ENCODE peak calls at places on chromosomes 11 and 22, in four cellular contexts. B is WTC11, Y is K562, S is HepG2. I is an unnamed sample.
A peak's percentile ranks its signal among the peaks of the same experiment; 100 is the strongest.

GRCh38 chr11:84414936-84415335 is 1128.8 kb upstream of the CCDC90B start:
- DNase-seq in B (no peak), Y (no peak), S (no peak), I (no peak)

GRCh38 chr11:3815882-3816281 is 7.5 kb downstream of the PGAP2 start:
- DNase-seq in B (no peak), Y (no peak), S (no peak), I (no peak)

GRCh38 chr22:39237276-39238123 is 7.3 kb downstream of the PDGFB start:
- DNase-seq in B (no peak), Y (no peak), S (no peak), I (no peak)

GRCh38 chr11:74487875-74488274 is 5.6 kb downstream of the LIPT2 start:
- DNase-seq in B (peak; percentile 26), Y (no peak), S (peak; percentile 54), I (no peak)

GRCh38 chr11:120455487-120455886 is 56.1 kb upstream of the GRIK4 start:
- DNase-seq in B (no peak), Y (no peak), S (no peak), I (no peak)

GRCh38 chr11:39817248-39817647 is 1642.2 kb downstream of the LRRC4C start:
- DNase-seq in B (no peak), Y (no peak), S (no peak), I (no peak)

GRCh38 chr11:66556086-66556485 is 9.4 kb downstream of the ACTN3 start:
- DNase-seq in B (no peak), Y (no peak), S (no peak), I (no peak)

GRCh38 chr11:45560153-45560934 is 105.1 kb downstream of the CHST1 start:
- DNase-seq in B (no peak), Y (no peak), S (no peak), I (no peak)

GRCh38 chr11:131504199-131504949 is 134.0 kb downstream of the NTM start:
- DNase-seq in B (peak; percentile 78), Y (no peak), S (no peak), I (no peak)

GRCh38 chr22:46056169-46057041 is 79.4 kb upstream of the WNT7B start:
- DNase-seq in B (peak; percentile 10), Y (no peak), S (no peak), I (no peak)

GRCh38 chr11:130166457-130166784 is 6.8 kb downstream of the ST14 start:
- DNase-seq in B (no peak), Y (no peak), S (peak; percentile 33), I (peak; percentile 87)

GRCh38 chr11:19311306-19312030 is 70.7 kb upstream of the E2F8 start:
- DNase-seq in B (peak; percentile 79), Y (peak; percentile 65), S (peak; percentile 23), I (peak; percentile 51)

GRCh38 chr11:128704517-128704916 is 10.6 kb downstream of the FLI1 start:
- DNase-seq in B (no peak), Y (no peak), S (no peak), I (no peak)

GRCh38 chr22:17802822-17803221 is 28.6 kb upstream of the BID start:
- DNase-seq in B (no peak), Y (no peak), S (no peak), I (no peak)

GRCh38 chr22:22823126-22823804 is 64.4 kb upstream of the IGLL5 start:
- DNase-seq in B (no peak), Y (peak; percentile 51), S (no peak), I (no peak)

GRCh38 chr11:130719516-130719915 is 196.8 kb downstream of the SNX19 start:
- DNase-seq in B (no peak), Y (no peak), S (no peak), I (no peak)

GRCh38 chr11:122524532-122524882 is 131.0 kb upstream of the UBASH3B start:
- DNase-seq in B (no peak), Y (no peak), S (no peak), I (no peak)

GRCh38 chr22:41511521-41511968 is 32.7 kb downstream of the POLR3H start:
- DNase-seq in B (no peak), Y (no peak), S (no peak), I (no peak)

GRCh38 chr11:110251837-110252236 is 44.6 kb downstream of the RDX start:
- DNase-seq in B (no peak), Y (no peak), S (no peak), I (peak; percentile 5)

GRCh38 chr11:43774786-43775185 is 94.2 kb downstream of the HSD17B12 start:
- DNase-seq in B (no peak), Y (no peak), S (no peak), I (no peak)

GRCh38 chr22:20315337-20316216 is 4.3 kb downstream of the DGCR6L start:
- DNase-seq in B (no peak), Y (no peak), S (no peak), I (no peak)

GRCh38 chr22:21840236-21840823 is 27.1 kb downstream of the MAPK1 start:
- DNase-seq in B (no peak), Y (no peak), S (no peak), I (no peak)

GRCh38 chr11:84247931-84248330 is 961.8 kb upstream of the CCDC90B start:
- DNase-seq in B (no peak), Y (no peak), S (no peak), I (no peak)

GRCh38 chr11:34278708-34279297 is 79.0 kb downstream of the ABTB2 start:
- DNase-seq in B (no peak), Y (no peak), S (no peak), I (no peak)

GRCh38 chr11:2789331-2789730 is 89.5 kb upstream of the KCNQ1OT1 start:
- DNase-seq in B (peak; percentile 4), Y (no peak), S (no peak), I (no peak)

GRCh38 chr22:29830585-29830984 is 7.5 kb downstream of the ASCC2 start:
- DNase-seq in B (no peak), Y (no peak), S (no peak), I (no peak)

GRCh38 chr11:68660066-68660810 is 24.1 kb upstream of the GAL start:
- DNase-seq in B (no peak), Y (no peak), S (no peak), I (no peak)

GRCh38 chr22:49753276-49753884 is 74.3 kb downstream of the BRD1 start:
- DNase-seq in B (no peak), Y (no peak), S (no peak), I (no peak)

GRCh38 chr22:41925783-41926460 is 684 bp downstream of the TNFRSF13C start:
- DNase-seq in B (peak; percentile 91), Y (peak; percentile 76), S (peak; percentile 45), I (no peak)

GRCh38 chr22:21857501-21857914 is 9.9 kb downstream of the MAPK1 start:
- DNase-seq in B (no peak), Y (no peak), S (peak; percentile 97), I (no peak)

GRCh38 chr22:42814215-42814614 is 42.9 kb downstream of the ARFGAP3 start:
- DNase-seq in B (no peak), Y (no peak), S (peak; percentile 42), I (no peak)

GRCh38 chr11:12842933-12843636 is 166.0 kb upstream of the RASSF10 start:
- DNase-seq in B (no peak), Y (peak; percentile 76), S (no peak), I (peak; percentile 65)

GRCh38 chr22:35842519-35842913 is 124.8 kb downstream of the APOL5 start:
- DNase-seq in B (no peak), Y (no peak), S (no peak), I (no peak)

GRCh38 chr22:35841907-35842518 is 124.3 kb downstream of the APOL5 start:
- DNase-seq in B (no peak), Y (no peak), S (no peak), I (no peak)

GRCh38 chr22:35838849-35839646 is 121.4 kb downstream of the APOL5 start:
- DNase-seq in B (peak; percentile 22), Y (no peak), S (peak; percentile 45), I (no peak)

GRCh38 chr22:35837328-35837727 is 119.7 kb downstream of the APOL5 start:
- DNase-seq in B (no peak), Y (no peak), S (no peak), I (no peak)

GRCh38 chr22:35839811-35840739 is 122.4 kb downstream of the APOL5 start:
- DNase-seq in B (peak; percentile 78), Y (peak; percentile 86), S (no peak), I (peak; percentile 62)
- TF ChIP-seq JUN in B (no peak), Y (no peak), S (no peak), I (no peak)

DNA sequence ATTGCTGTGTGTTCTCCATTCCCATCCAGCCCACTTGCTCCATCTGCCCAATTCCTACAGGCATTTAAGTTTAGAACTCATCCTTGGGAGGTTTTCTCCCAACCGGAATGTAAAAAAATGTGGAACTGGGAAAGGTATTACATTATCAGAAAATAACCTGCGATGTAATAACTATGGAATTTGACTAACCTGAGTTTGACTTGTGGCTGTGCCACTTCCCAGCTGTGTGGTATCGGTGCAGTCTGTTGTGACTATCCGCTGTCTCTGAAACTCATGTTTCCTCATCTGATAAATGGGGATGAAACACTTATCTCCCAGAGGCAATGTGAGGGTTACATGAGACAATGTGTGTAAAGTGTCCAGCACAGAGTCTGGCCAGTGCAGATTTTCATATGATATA is 77.6 kb downstream of the TENM4 start:
- DNase-seq in B (no peak), Y (no peak), S (no peak), I (no peak)
- TF ChIP-seq NR3C1 in B (no peak), Y (no peak), S (no peak), I (no peak)

GRCh38 chr22:37167981-37168647 is 18.4 kb upstream of the IL2RB start:
- DNase-seq in B (no peak), Y (no peak), S (no peak), I (no peak)
- TF ChIP-seq JUN in B (no peak), Y (no peak), S (no peak), I (no peak)

GRCh38 chr11:86608251-86608799 is 64.1 kb downstream of the ME3 start:
- DNase-seq in B (peak; percentile 56), Y (peak; percentile 76), S (peak; percentile 60), I (peak; percentile 47)
- TF ChIP-seq NR3C1 in B (no peak), Y (no peak), S (no peak), I (no peak)

GRCh38 chr11:8706673-8707432 is 24.3 kb downstream of the RPL27A start:
- DNase-seq in B (no peak), Y (no peak), S (no peak), I (no peak)
- TF ChIP-seq JUN in B (no peak), Y (no peak), S (no peak), I (no peak)

GRCh38 chr11:65216830-65217229 is 35.1 kb downstream of the CAPN1 start:
- DNase-seq in B (no peak), Y (no peak), S (no peak), I (no peak)
- TF ChIP-seq NR3C1 in B (no peak), Y (no peak), S (no peak), I (no peak)

GRCh38 chr11:9753031-9753430 is 89.2 kb downstream of the SWAP70 start:
- DNase-seq in B (no peak), Y (no peak), S (peak; percentile 32), I (no peak)

GRCh38 chr11:9752091-9752490 is 88.2 kb downstream of the SWAP70 start:
- DNase-seq in B (no peak), Y (peak; percentile 17), S (peak; percentile 21), I (no peak)

GRCh38 chr11:9747816-9748215 is 83.9 kb downstream of the SWAP70 start:
- DNase-seq in B (no peak), Y (no peak), S (no peak), I (no peak)

GRCh38 chr11:9748361-9748970 is 84.6 kb downstream of the SWAP70 start:
- DNase-seq in B (peak; percentile 52), Y (peak; percentile 36), S (peak; percentile 63), I (peak; percentile 85)

DNA sequence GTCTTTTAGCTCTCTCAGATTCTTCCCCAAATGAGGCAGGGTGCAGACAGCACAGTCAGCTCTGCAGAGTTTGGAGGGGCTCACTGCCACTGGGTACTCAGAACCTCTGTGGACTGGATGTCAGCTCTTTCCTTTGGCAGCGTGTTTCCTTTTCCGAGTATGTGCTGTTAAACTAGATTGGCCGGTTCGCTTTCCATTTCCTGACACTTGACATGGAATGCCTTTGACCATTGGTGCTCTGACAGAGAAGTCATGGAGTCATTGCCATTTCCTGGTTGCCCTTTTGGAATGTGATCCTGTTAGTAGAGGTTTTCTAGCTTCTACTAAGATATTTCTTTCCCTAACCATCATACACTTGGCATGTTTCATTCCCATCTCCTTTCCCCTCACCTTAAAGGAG is 86.7 kb downstream of the SWAP70 start:
- DNase-seq in B (no peak), Y (no peak), S (no peak), I (no peak)
- TF ChIP-seq JUN in B (no peak), Y (no peak), S (no peak), I (no peak)

I was measured in A549.